ENCODE peak calls at places on chromosome 4, in seven cellular contexts. X, F, M, J, H, N and I are unnamed samples. For H3K27me3, the result is how much of the 10 kb centered on the place peaks cover.

GRCh38 chr4:81600511-81601269 is 129.0 kb upstream of the RASGEF1B start:
- DNase-seq in F (no peak), J (no peak), N (peak), M (no peak), X (no peak), H (peak), I (no peak)

GRCh38 chr4:129438582-129438981 is 342.6 kb downstream of the C4orf33 start:
- DNase-seq in X (no peak), H (no peak), M (no peak), F (no peak), J (no peak), N (no peak), I (no peak)

GRCh38 chr4:173181769-173182374 is 13.3 kb downstream of the GALNT7 start:
- DNase-seq in N (no peak), J (no peak), F (no peak), H (no peak), M (no peak), X (no peak), I (no peak)

GRCh38 chr4:100421356-100421978 is 96.4 kb downstream of the EMCN start:
- DNase-seq in H (no peak), X (no peak), N (no peak), J (no peak), F (no peak), M (no peak), I (no peak)

GRCh38 chr4:76272091-76272490 is 20.6 kb downstream of the FAM47E start:
- DNase-seq in M (no peak), N (no peak), F (no peak), J (no peak), X (no peak), H (no peak), I (no peak)

GRCh38 chr4:38430841-38431240 is 233.2 kb upstream of the KLF3 start:
- DNase-seq in J (no peak), H (no peak), X (no peak), N (no peak), M (no peak), F (no peak), I (no peak)

GRCh38 chr4:82745173-82745842 is 53.3 kb downstream of the SCD5 start:
- DNase-seq in X (no peak), H (no peak), M (no peak), N (no peak), J (no peak), F (no peak), I (no peak)

GRCh38 chr4:62070291-62070852 is 870.2 kb downstream of the ADGRL3 start:
- DNase-seq in F (no peak), X (no peak), M (no peak), N (no peak), H (no peak), J (no peak), I (no peak)

GRCh38 chr4:148795156-148795864 is 353.1 kb upstream of the NR3C2 start:
- DNase-seq in M (peak), H (no peak), F (no peak), N (no peak), J (no peak), X (no peak), I (peak)

GRCh38 chr4:82519072-82519471 is 42.7 kb downstream of the TMEM150C start:
- DNase-seq in H (no peak), M (no peak), J (no peak), X (no peak), N (no peak), F (no peak), I (no peak)

GRCh38 chr4:166318810-166319525 is 445.9 kb downstream of the TLL1 start:
- DNase-seq in J (no peak), X (no peak), N (no peak), H (no peak), M (no peak), F (no peak), I (no peak)

GRCh38 chr4:138110815-138111214 is 131.3 kb downstream of the SLC7A11 start:
- DNase-seq in X (no peak), H (no peak), F (no peak), N (no peak), M (no peak), J (no peak), I (no peak)

GRCh38 chr4:41146716-41147506 is 67.4 kb downstream of the APBB2 start:
- DNase-seq in N (peak), J (no peak), H (peak), M (peak), X (no peak), F (no peak), I (peak)

GRCh38 chr4:123877561-123877960 is 481.0 kb downstream of the SPRY1 start:
- DNase-seq in F (no peak), N (no peak), X (no peak), M (peak), J (no peak), H (no peak), I (no peak)

GRCh38 chr4:43330288-43330687 is 437.8 kb downstream of the GRXCR1 start:
- DNase-seq in H (no peak), N (no peak), F (no peak), M (no peak), X (no peak), J (no peak), I (no peak)

GRCh38 chr4:26866781-26867180 is 6.1 kb downstream of the STIM2 start:
- DNase-seq in X (no peak), H (no peak), J (no peak), F (no peak), M (no peak), N (no peak), I (no peak)

GRCh38 chr4:74230902-74231499 is 73.1 kb downstream of the MTHFD2L start:
- DNase-seq in J (no peak), M (peak), F (no peak), N (no peak), X (no peak), H (no peak), I (no peak)

GRCh38 chr4:87003266-87003665 is 68.5 kb downstream of the AFF1 start:
- DNase-seq in H (no peak), X (no peak), F (no peak), N (no peak), M (no peak), J (no peak), I (no peak)

GRCh38 chr4:95108883-95109421 is 351.2 kb downstream of the BMPR1B start:
- DNase-seq in N (no peak), F (no peak), M (no peak), J (no peak), H (no peak), X (no peak), I (no peak)

GRCh38 chr4:8379771-8380170 is 60.8 kb downstream of the ACOX3 start:
- DNase-seq in H (no peak), J (no peak), X (no peak), M (no peak), N (no peak), F (no peak), I (no peak)

GRCh38 chr4:92060333-92060732 is 243.4 kb upstream of the GRID2 start:
- DNase-seq in H (no peak), X (no peak), N (no peak), J (no peak), M (no peak), F (no peak), I (no peak)

GRCh38 chr4:26085581-26085980 is 171.6 kb downstream of the SMIM20 start:
- DNase-seq in N (no peak), J (no peak), F (no peak), M (no peak), H (no peak), X (no peak), I (no peak)

GRCh38 chr4:12729384-12729783 is 754.8 kb downstream of the RAB28 start:
- DNase-seq in J (no peak), H (no peak), F (peak), X (no peak), N (no peak), M (no peak), I (no peak)

GRCh38 chr4:169270156-169270809 is 473 bp downstream of the SH3RF1 start:
- DNase-seq in J (peak), F (peak), N (peak), H (peak), X (peak), M (peak), I (peak)

GRCh38 chr4:81314196-81314896 is 99.3 kb upstream of the PRKG2 start:
- DNase-seq in M (peak), X (no peak), H (peak), F (no peak), N (no peak), J (no peak), I (no peak)

GRCh38 chr4:93809773-93810172 is 18.8 kb upstream of the ATOH1 start:
- DNase-seq in J (no peak), F (no peak), H (peak), X (no peak), M (peak), N (no peak), I (peak)

DNA sequence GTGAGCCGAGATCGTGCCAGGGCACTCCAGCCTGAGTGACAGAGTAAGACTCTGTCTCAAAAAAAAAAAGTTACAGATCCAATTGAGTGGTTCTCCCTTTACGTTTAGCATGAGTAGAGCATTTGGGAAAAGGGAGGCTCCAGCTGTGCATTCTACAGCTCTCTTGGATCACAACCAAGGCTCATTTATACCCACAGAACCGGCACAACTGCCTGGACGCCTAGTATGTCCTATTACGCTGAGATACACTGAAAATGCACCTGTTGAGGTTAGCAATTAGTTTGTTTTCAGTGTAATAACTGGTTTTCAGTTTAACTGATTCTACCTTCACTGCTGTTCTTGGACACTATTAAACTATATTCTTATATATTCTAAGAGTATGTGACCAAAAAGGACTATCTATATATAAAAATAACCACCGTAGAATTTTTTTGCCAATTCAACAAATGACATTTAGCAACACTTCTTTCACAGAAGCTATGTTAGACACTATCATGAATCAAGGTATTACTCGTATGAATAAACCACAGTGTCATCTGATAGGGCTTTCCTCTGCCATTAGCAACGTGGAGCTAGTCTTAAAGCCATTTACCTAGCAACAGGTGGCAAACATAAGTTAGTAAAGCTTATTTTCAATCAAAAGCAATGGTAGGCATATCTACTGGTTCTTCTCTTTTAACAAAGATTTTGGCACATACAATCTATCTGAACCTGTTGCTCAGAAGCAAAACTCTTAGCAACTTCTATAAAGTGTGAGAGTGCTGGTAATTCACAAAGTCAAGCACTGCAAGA is 3.6 kb downstream of the OTUD4 start:
- DNase-seq in X (no peak), N (no peak), F (no peak), H (no peak), J (no peak), M (no peak), I (no peak)
- TF ChIP-seq POLR2A in X (no peak), N (no peak), F (no peak), H (no peak), J (no peak), M (no peak), I (no peak)

DNA sequence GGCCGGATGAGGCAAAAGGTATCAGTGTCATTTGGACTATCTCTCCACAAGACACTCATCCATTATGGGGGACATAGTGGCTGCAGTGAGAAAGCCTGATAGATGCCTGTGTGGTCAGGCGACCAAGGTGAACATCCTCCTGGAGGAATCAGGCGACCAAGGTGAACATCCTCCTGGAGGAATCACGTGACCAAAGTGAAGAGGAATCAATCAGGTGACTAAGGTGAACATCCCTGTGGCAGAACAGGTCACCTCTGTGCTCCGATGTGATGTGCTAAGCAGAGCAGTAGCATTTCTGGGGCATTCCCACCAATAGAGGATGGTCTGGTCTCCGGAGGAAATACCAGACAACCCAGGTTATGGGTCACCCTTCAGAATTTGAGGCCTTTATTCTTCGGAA is 44.0 kb downstream of the RNF212 start:
- DNase-seq in X (no peak), H (no peak), F (no peak), N (no peak), M (no peak), J (no peak), I (no peak)
- H3K27me3 ChIP-seq in X (under half), H (under half), F (under half), N (under half), M (under half), J (under half), I (under half)

GRCh38 chr4:185737489-185738037 is 74.4 kb downstream of the SORBS2 start:
- DNase-seq in F (no peak), N (peak), H (no peak), M (no peak), J (no peak), X (no peak), I (no peak)
- H3K27ac ChIP-seq in F (no peak), N (peak), H (peak), M (peak), J (peak), X (peak), I (peak)

GRCh38 chr4:40057540-40058091 is 966 bp downstream of the N4BP2 start:
- DNase-seq in N (peak), X (peak), J (peak), M (peak), F (peak), H (peak), I (peak)
- TF ChIP-seq POLR2A in N (peak), X (no peak), J (no peak), M (no peak), F (peak), H (peak), I (no peak)

DNA sequence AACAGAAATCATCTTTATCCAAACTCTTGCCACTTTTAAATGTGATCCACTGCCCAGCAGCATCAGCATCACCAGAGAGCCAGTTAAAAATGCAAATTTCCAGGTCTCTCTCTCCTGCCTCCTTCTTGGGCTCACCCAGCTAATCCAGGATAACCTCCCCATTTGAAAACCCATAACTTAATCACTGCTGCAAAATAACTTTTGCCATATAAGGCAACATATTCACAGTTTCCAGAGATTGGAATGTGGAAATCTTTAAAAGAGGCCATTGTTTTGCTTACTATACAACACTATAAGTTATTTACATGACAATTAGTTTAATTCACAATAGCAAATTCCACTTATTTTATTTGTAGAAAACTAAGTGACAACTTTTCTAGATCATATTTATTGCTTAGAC is 4.8 kb upstream of the EXOSC9 start:
- DNase-seq in X (no peak), M (no peak), F (no peak), H (no peak), J (no peak), N (no peak), I (no peak)
- H3K27me3 ChIP-seq in X (under half), M (under half), F (under half), H (under half), J (under half), N (under half), I (under half)